ENCODE peak calls at places on chromosomes 7 and 10, in six cellular contexts. D is ovary, F is IMR-90, I is HepG2, V is esophagus squamous epithelium, Y is breast epithelium. T is an unnamed sample.

GRCh38 chr10:119541046-119541445 is 1.5 kb downstream of the RGS10 start:
- DNase-seq in D (no peak), V (no peak), I (no peak), Y (no peak), F (peak), T (no peak)

GRCh38 chr10:994836-995558 is 6.8 kb downstream of the GTPBP4 start:
- DNase-seq in Y (no peak), F (no peak), V (no peak), I (no peak), D (no peak), T (no peak)

GRCh38 chr10:75197906-75198305 is 12.7 kb upstream of the VDAC2 start:
- DNase-seq in D (no peak), V (no peak), F (no peak), I (no peak), Y (no peak), T (no peak)

GRCh38 chr7:93036807-93037206 is 81.0 kb downstream of the SAMD9 start:
- DNase-seq in V (no peak), F (no peak), D (no peak), I (no peak), Y (no peak), T (no peak)

GRCh38 chr7:936131-937054 is 18.1 kb downstream of the ADAP1 start:
- DNase-seq in D (no peak), F (peak), Y (no peak), I (no peak), V (no peak), T (no peak)

GRCh38 chr7:122626785-122627184 is 72.1 kb downstream of the RNF133 start:
- DNase-seq in I (no peak), F (no peak), D (no peak), V (no peak), Y (no peak), T (no peak)

GRCh38 chr7:145313601-145314000 is 477.7 kb upstream of the TPK1 start:
- DNase-seq in I (no peak), D (no peak), V (no peak), Y (no peak), F (no peak), T (no peak)

GRCh38 chr7:117229350-117229749 is 93.5 kb downstream of the WNT2 start:
- DNase-seq in F (peak), V (no peak), D (no peak), I (no peak), Y (no peak), T (no peak)

GRCh38 chr7:96640054-96640453 is 69.6 kb downstream of the SEM1 start:
- DNase-seq in I (no peak), F (no peak), D (no peak), V (no peak), Y (no peak), T (no peak)

GRCh38 chr7:85078181-85078580 is 108.7 kb downstream of the SEMA3D start:
- DNase-seq in F (no peak), V (no peak), I (no peak), Y (no peak), D (no peak), T (no peak)
- TF ChIP-seq CTCF in F (no peak), V (no peak), I (no peak), Y (no peak), D (no peak), T (no peak)

GRCh38 chr7:33807158-33807530 is 98.2 kb upstream of the BMPER start:
- DNase-seq in Y (no peak), I (no peak), D (no peak), F (no peak), V (no peak), T (no peak)

GRCh38 chr7:33807779-33808482 is 97.4 kb upstream of the BMPER start:
- DNase-seq in I (peak), F (peak), V (no peak), Y (no peak), D (no peak), T (no peak)

GRCh38 chr7:33805630-33806233 is 99.6 kb upstream of the BMPER start:
- DNase-seq in Y (no peak), F (peak), I (no peak), D (no peak), V (no peak), T (no peak)

GRCh38 chr7:33804261-33804660 is 101.1 kb upstream of the BMPER start:
- DNase-seq in Y (no peak), F (no peak), I (no peak), D (no peak), V (no peak), T (no peak)

GRCh38 chr7:33806284-33807157 is 98.8 kb upstream of the BMPER start:
- DNase-seq in F (peak), V (no peak), I (peak), D (peak), Y (no peak), T (no peak)
- H3K27ac ChIP-seq in F (peak), V (no peak), I (no peak), D (no peak), Y (no peak), T (no peak)

GRCh38 chr7:150976529-150977381 is 1.4 kb downstream of the KCNH2 start:
- DNase-seq in I (no peak), D (no peak), Y (no peak), V (no peak), F (no peak), T (no peak)
- H3K4me3 ChIP-seq in I (no peak), D (peak), Y (no peak), V (peak), F (peak), T (no peak)

GRCh38 chr7:15389073-15389472 is 172.7 kb downstream of the AGMO start:
- DNase-seq in D (no peak), I (no peak), V (no peak), Y (no peak), F (no peak), T (no peak)
- TF ChIP-seq CTCF in D (no peak), I (no peak), V (no peak), Y (no peak), F (no peak), T (no peak)

DNA sequence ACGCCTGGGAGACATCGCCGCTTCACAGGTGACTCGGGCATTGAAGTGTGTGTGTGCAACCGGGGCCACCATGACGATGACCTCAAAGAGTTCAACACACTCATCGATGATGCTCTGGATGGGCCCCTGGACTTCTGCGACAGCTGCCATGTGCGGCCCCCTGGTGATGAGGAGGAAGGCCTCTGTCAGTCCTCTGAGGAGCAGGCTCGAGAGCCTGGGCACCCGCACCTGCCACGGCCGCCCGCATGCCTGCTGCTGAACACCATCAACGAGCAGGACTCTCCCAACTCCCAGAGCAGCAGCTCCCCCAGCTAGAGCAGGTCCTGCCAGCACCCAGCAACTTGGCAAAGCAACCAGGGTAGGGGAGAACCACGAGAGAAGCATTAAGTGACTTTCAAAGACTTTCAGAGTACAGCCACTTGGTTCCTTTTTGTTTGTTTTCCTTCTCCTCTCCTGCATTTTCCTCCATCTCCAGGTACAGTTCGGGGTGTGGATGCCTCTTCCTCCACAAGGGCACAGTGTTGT is 24.1 kb downstream of the CYP17A1 start:
- DNase-seq in I (no peak), F (no peak), V (no peak), D (no peak), Y (no peak), T (no peak)
- H3K27ac ChIP-seq in I (peak), F (no peak), V (peak), D (peak), Y (peak), T (peak)